ENCODE peak calls at places on chromosomes 11 and 22, in six cellular contexts. P is stimulated activated CD4-positive, alpha-beta T cell treated with anti-CD3 and anti-CD28 coated beads, Interleukin-1b, Interleukin-23, amount 100 ng/mL, for 24 hours; A is NCI-H2081; U is activated naive CD4-positive, alpha-beta T cell treated with anti-CD3 and anti-CD28 coated beads for 36 hours; Y is HEK293T; B is activated T-cell treated with anti-CD3 and anti-CD28 coated beads, Interleukin-2, amount 50 U/mL, for 48 hours. D is an unnamed sample.

GRCh38 chr22:17235149-17235655 is 16.0 kb upstream of the ADA2 start:
- DNase-seq in B (no peak), U (no peak), A (no peak), P (no peak), Y (no peak), D (no peak)

GRCh38 chr11:124605719-124606118 is 5.5 kb upstream of the PANX3 start:
- DNase-seq in A (no peak), P (no peak), B (no peak), Y (no peak), U (no peak), D (no peak)

GRCh38 chr11:77207618-77208313 is 79.7 kb downstream of the MYO7A start:
- DNase-seq in U (no peak), Y (no peak), A (no peak), B (peak), P (no peak), D (no peak)

GRCh38 chr22:42841444-42841843 is 15.6 kb downstream of the ARFGAP3 start:
- DNase-seq in A (no peak), P (no peak), U (no peak), Y (no peak), B (no peak), D (peak)

GRCh38 chr11:104891135-104891534 is 7.1 kb downstream of the CASP12 start:
- DNase-seq in P (no peak), B (no peak), A (no peak), Y (no peak), U (no peak), D (peak)

GRCh38 chr11:30561691-30562412 is 24.3 kb downstream of the MPPED2 start:
- DNase-seq in A (no peak), U (no peak), Y (no peak), B (no peak), P (no peak), D (no peak)

GRCh38 chr11:95593101-95593500 is 196.5 kb downstream of the FAM76B start:
- DNase-seq in A (no peak), Y (no peak), U (no peak), B (no peak), P (no peak), D (no peak)

GRCh38 chr11:73201888-73202810 is 15.9 kb upstream of the P2RY2 start:
- DNase-seq in U (no peak), B (no peak), A (no peak), P (no peak), Y (no peak), D (no peak)

GRCh38 chr11:45204761-45205160 is 58.3 kb downstream of the PRDM11 start:
- DNase-seq in A (no peak), Y (peak), U (no peak), P (no peak), B (no peak), D (no peak)

GRCh38 chr11:69520186-69520585 is 38.7 kb downstream of the LINC01488 start:
- DNase-seq in A (no peak), B (no peak), P (no peak), Y (no peak), U (no peak), D (peak)

GRCh38 chr11:30346068-30346688 is 23.3 kb downstream of the ARL14EP start:
- DNase-seq in U (no peak), Y (peak), P (no peak), A (peak), B (no peak), D (peak)

GRCh38 chr11:65251476-65251875 is 10.3 kb upstream of the POLA2 start:
- DNase-seq in P (no peak), B (no peak), Y (no peak), U (no peak), A (no peak), D (no peak)

GRCh38 chr11:126817523-126818450 is 182.8 kb downstream of the KIRREL3 start:
- DNase-seq in U (no peak), Y (no peak), A (no peak), P (no peak), B (no peak), D (peak)

GRCh38 chr11:111977141-111978027 is 40.2 kb downstream of the DIXDC1 start:
- DNase-seq in P (peak), B (peak), A (no peak), Y (peak), U (peak), D (peak)

GRCh38 chr11:33703771-33704170 is 3.1 kb upstream of the C11orf91 start:
- DNase-seq in B (no peak), P (no peak), A (no peak), U (no peak), Y (no peak), D (peak)

GRCh38 chr22:17773606-17774205 is 563 bp downstream of the BID start:
- DNase-seq in Y (peak), A (peak), U (peak), B (peak), P (no peak), D (peak)

GRCh38 chr11:113876074-113876797 is 864 bp upstream of the USP28 start:
- DNase-seq in B (no peak), Y (no peak), P (no peak), A (no peak), U (no peak), D (no peak)

GRCh38 chr11:76210920-76211851 is 4.9 kb upstream of the WNT11 start:
- DNase-seq in P (no peak), B (no peak), U (no peak), A (no peak), Y (no peak), D (no peak)

GRCh38 chr11:71301858-71302533 is 49.6 kb upstream of the SHANK2 start:
- DNase-seq in P (no peak), B (no peak), Y (no peak), A (no peak), U (no peak), D (no peak)

GRCh38 chr22:46085831-46086576 is 64.3 kb upstream of the PPARA start:
- DNase-seq in P (no peak), Y (no peak), B (no peak), U (no peak), A (no peak), D (peak)

GRCh38 chr22:50153756-50154140 is 16.8 kb upstream of the PANX2 start:
- DNase-seq in Y (no peak), B (no peak), U (no peak), P (no peak), A (no peak), D (no peak)

GRCh38 chr11:113587318-113587739 is 112.1 kb upstream of the DRD2 start:
- DNase-seq in Y (no peak), P (peak), B (peak), U (peak), A (no peak), D (peak)

GRCh38 chr11:92838655-92839334 is 130.7 kb upstream of the MTNR1B start:
- DNase-seq in A (peak), P (no peak), Y (peak), B (no peak), U (no peak), D (peak)

GRCh38 chr11:58596621-58597020 is 17.8 kb downstream of the ZFP91 start:
- DNase-seq in Y (no peak), U (no peak), P (no peak), A (no peak), B (no peak), D (peak)

GRCh38 chr11:119144825-119145476 is 3.9 kb upstream of the ABCG4 start:
- DNase-seq in P (no peak), B (peak), Y (peak), A (peak), U (peak), D (peak)

GRCh38 chr11:9293646-9294045 is 20.7 kb downstream of the TMEM41B start:
- DNase-seq in A (no peak), P (no peak), B (no peak), U (no peak), Y (no peak), D (no peak)

D was measured in EH.